ENCODE peak calls at places on chromosomes 5 and 9, in ten cellular contexts. One of them, this sample, is unnamed.

GRCh38 chr5:149422429-149423286 is 43.6 kb upstream of the IL17B start:
- DNase-seq in ovary: peak; percentile 96
- DNase-seq in HepG2: peak; percentile 74
- DNase-seq in astrocyte of the cerebellum: no peak
- DNase-seq in HFF-Myc: no peak
- DNase-seq in tibial nerve: no peak
- DNase-seq in upper lobe of left lung: peak; percentile 45
- DNase-seq in thyroid gland: no peak
- DNase-seq in OCI-LY7: no peak
- DNase-seq in lung: peak; percentile 42
- DNase-seq in this sample: peak; percentile 81

GRCh38 chr9:16205455-16205854 is 652.6 kb downstream of the CCDC171 start:
- DNase-seq in ovary: no peak
- DNase-seq in HepG2: no peak
- DNase-seq in astrocyte of the cerebellum: no peak
- DNase-seq in HFF-Myc: no peak
- DNase-seq in tibial nerve: no peak
- DNase-seq in upper lobe of left lung: no peak
- DNase-seq in thyroid gland: no peak
- DNase-seq in OCI-LY7: no peak
- DNase-seq in lung: no peak
- DNase-seq in this sample: no peak

GRCh38 chr5:51159164-51159563 is 224.1 kb upstream of the ISL1 start:
- DNase-seq in ovary: no peak
- DNase-seq in HepG2: no peak
- DNase-seq in astrocyte of the cerebellum: no peak
- DNase-seq in HFF-Myc: no peak
- DNase-seq in tibial nerve: no peak
- DNase-seq in upper lobe of left lung: no peak
- DNase-seq in thyroid gland: no peak
- DNase-seq in OCI-LY7: no peak
- DNase-seq in lung: no peak
- DNase-seq in this sample: no peak

GRCh38 chr9:107751522-107752235 is 262.1 kb upstream of the KLF4 start:
- DNase-seq in ovary: no peak
- DNase-seq in HepG2: peak; percentile 72
- DNase-seq in astrocyte of the cerebellum: no peak
- DNase-seq in HFF-Myc: no peak
- DNase-seq in tibial nerve: peak; percentile 44
- DNase-seq in upper lobe of left lung: no peak
- DNase-seq in thyroid gland: no peak
- DNase-seq in OCI-LY7: no peak
- DNase-seq in lung: no peak
- DNase-seq in this sample: no peak

GRCh38 chr9:72187296-72187695 is 38.1 kb downstream of the GDA start:
- DNase-seq in ovary: no peak
- DNase-seq in HepG2: no peak
- DNase-seq in astrocyte of the cerebellum: no peak
- DNase-seq in HFF-Myc: no peak
- DNase-seq in tibial nerve: no peak
- DNase-seq in upper lobe of left lung: no peak
- DNase-seq in thyroid gland: no peak
- DNase-seq in OCI-LY7: no peak
- DNase-seq in lung: no peak
- DNase-seq in this sample: no peak

GRCh38 chr5:151924564-151925395 is at the start of gene GLRA1:
- DNase-seq in ovary: peak; percentile 25
- DNase-seq in HepG2: peak; percentile 24
- DNase-seq in astrocyte of the cerebellum: peak; percentile 34
- DNase-seq in HFF-Myc: peak; percentile 20
- DNase-seq in tibial nerve: peak; percentile 31
- DNase-seq in upper lobe of left lung: peak; percentile 22
- DNase-seq in thyroid gland: peak; percentile 47
- DNase-seq in OCI-LY7: peak; percentile 37
- DNase-seq in lung: peak; percentile 36
- DNase-seq in this sample: no peak

GRCh38 chr9:78073722-78074121 is 42.1 kb upstream of the GNAQ start:
- DNase-seq in ovary: no peak
- DNase-seq in HepG2: no peak
- DNase-seq in astrocyte of the cerebellum: no peak
- DNase-seq in HFF-Myc: no peak
- DNase-seq in tibial nerve: no peak
- DNase-seq in upper lobe of left lung: no peak
- DNase-seq in thyroid gland: no peak
- DNase-seq in OCI-LY7: no peak
- DNase-seq in lung: no peak
- DNase-seq in this sample: no peak

GRCh38 chr9:38641985-38642864 is 21.8 kb upstream of the ANKRD18A start:
- DNase-seq in ovary: no peak
- DNase-seq in HepG2: peak; percentile 17
- DNase-seq in astrocyte of the cerebellum: peak; percentile 53
- DNase-seq in HFF-Myc: no peak
- DNase-seq in tibial nerve: no peak
- DNase-seq in upper lobe of left lung: no peak
- DNase-seq in thyroid gland: peak; percentile 37
- DNase-seq in OCI-LY7: no peak
- DNase-seq in lung: no peak
- DNase-seq in this sample: no peak

GRCh38 chr9:106634183-106634582 is 228.8 kb upstream of the ZNF462 start:
- DNase-seq in ovary: no peak
- DNase-seq in HepG2: no peak
- DNase-seq in astrocyte of the cerebellum: no peak
- DNase-seq in HFF-Myc: no peak
- DNase-seq in tibial nerve: no peak
- DNase-seq in upper lobe of left lung: no peak
- DNase-seq in thyroid gland: no peak
- DNase-seq in OCI-LY7: no peak
- DNase-seq in lung: no peak
- DNase-seq in this sample: no peak

GRCh38 chr9:8660383-8660782 is 860.8 kb upstream of the DMAC1 start:
- DNase-seq in ovary: peak; percentile 66
- DNase-seq in HepG2: no peak
- DNase-seq in astrocyte of the cerebellum: peak; percentile 89
- DNase-seq in HFF-Myc: no peak
- DNase-seq in tibial nerve: peak; percentile 88
- DNase-seq in upper lobe of left lung: peak; percentile 29
- DNase-seq in thyroid gland: peak; percentile 52
- DNase-seq in OCI-LY7: no peak
- DNase-seq in lung: no peak
- DNase-seq in this sample: no peak

GRCh38 chr5:79974896-79975295 is 16.2 kb downstream of the MTX3 start:
- DNase-seq in ovary: no peak
- DNase-seq in HepG2: no peak
- DNase-seq in astrocyte of the cerebellum: peak; percentile 11
- DNase-seq in HFF-Myc: no peak
- DNase-seq in tibial nerve: no peak
- DNase-seq in upper lobe of left lung: no peak
- DNase-seq in thyroid gland: no peak
- DNase-seq in OCI-LY7: no peak
- DNase-seq in lung: no peak
- DNase-seq in this sample: no peak

GRCh38 chr5:55547792-55548191 is 13.0 kb upstream of the PLPP1 start:
- DNase-seq in ovary: no peak
- DNase-seq in HepG2: peak; percentile 76
- DNase-seq in astrocyte of the cerebellum: no peak
- DNase-seq in HFF-Myc: no peak
- DNase-seq in tibial nerve: no peak
- DNase-seq in upper lobe of left lung: no peak
- DNase-seq in thyroid gland: no peak
- DNase-seq in OCI-LY7: no peak
- DNase-seq in lung: no peak
- DNase-seq in this sample: no peak

GRCh38 chr5:9692576-9692975 is 62.4 kb upstream of the TAS2R1 start:
- DNase-seq in ovary: no peak
- DNase-seq in HepG2: no peak
- DNase-seq in astrocyte of the cerebellum: no peak
- DNase-seq in HFF-Myc: no peak
- DNase-seq in tibial nerve: no peak
- DNase-seq in upper lobe of left lung: no peak
- DNase-seq in thyroid gland: no peak
- DNase-seq in OCI-LY7: no peak
- DNase-seq in lung: no peak
- DNase-seq in this sample: no peak

GRCh38 chr5:177494356-177495195 is 2.8 kb downstream of the PDLIM7 start:
- DNase-seq in ovary: peak; percentile 65
- DNase-seq in HepG2: peak; percentile 47
- DNase-seq in astrocyte of the cerebellum: peak; percentile 73
- DNase-seq in HFF-Myc: peak; percentile 65
- DNase-seq in tibial nerve: peak; percentile 33
- DNase-seq in upper lobe of left lung: peak; percentile 75
- DNase-seq in thyroid gland: peak; percentile 30
- DNase-seq in OCI-LY7: peak; percentile 57
- DNase-seq in lung: peak; percentile 65
- DNase-seq in this sample: no peak
- TF ChIP-seq CTCF in ovary: no peak
- TF ChIP-seq CTCF in HepG2: peak; percentile 48
- TF ChIP-seq CTCF in astrocyte of the cerebellum: peak; percentile 48
- TF ChIP-seq CTCF in HFF-Myc: peak; percentile 36
- TF ChIP-seq CTCF in tibial nerve: no peak
- TF ChIP-seq CTCF in upper lobe of left lung: no peak
- TF ChIP-seq CTCF in thyroid gland: no peak
- TF ChIP-seq CTCF in OCI-LY7: peak; percentile 56
- TF ChIP-seq CTCF in lung: no peak
- TF ChIP-seq CTCF in this sample: peak; percentile 23

DNA sequence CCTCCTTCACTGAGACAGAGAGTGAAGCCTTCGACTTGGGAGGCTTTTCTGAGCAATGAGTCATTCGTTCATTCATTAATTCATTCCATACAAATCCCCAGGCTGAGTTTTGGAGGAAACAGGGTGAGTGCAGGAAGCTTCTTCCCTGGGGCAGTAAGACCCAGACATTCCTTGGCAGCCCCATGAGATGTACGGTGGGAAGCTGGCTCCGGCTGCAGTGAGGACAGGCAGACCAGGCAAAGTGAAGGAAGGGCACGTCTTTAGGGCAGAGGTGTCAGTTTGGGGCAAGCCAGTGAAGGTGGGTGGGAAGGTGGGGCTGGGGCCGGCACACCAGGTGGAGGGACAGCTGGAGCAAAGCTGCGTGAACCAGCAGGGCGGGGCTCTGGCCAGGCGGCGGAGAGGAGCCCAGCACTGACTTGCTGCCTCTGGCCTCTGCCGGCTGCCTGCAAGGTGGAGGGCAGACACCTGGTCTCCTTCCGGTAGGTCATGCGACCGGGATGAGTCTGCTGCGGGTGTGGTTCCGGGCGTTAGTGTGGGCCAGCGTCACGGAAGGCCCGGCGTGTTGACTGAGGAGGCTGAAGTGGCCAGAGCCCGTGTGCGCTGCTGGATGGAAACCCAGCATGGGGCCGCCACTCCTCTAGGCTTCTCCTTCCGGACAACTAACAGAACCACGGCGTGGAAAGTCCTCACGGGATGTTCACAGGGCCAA is 16.6 kb downstream of the OLFM1 start:
- DNase-seq in ovary: no peak
- DNase-seq in HepG2: no peak
- DNase-seq in astrocyte of the cerebellum: no peak
- DNase-seq in HFF-Myc: no peak
- DNase-seq in tibial nerve: no peak
- DNase-seq in upper lobe of left lung: no peak
- DNase-seq in thyroid gland: no peak
- DNase-seq in OCI-LY7: no peak
- DNase-seq in lung: no peak
- DNase-seq in this sample: no peak
- TF ChIP-seq CTCF in ovary: no peak
- TF ChIP-seq CTCF in HepG2: no peak
- TF ChIP-seq CTCF in astrocyte of the cerebellum: no peak
- TF ChIP-seq CTCF in HFF-Myc: no peak
- TF ChIP-seq CTCF in tibial nerve: no peak
- TF ChIP-seq CTCF in upper lobe of left lung: no peak
- TF ChIP-seq CTCF in thyroid gland: no peak
- TF ChIP-seq CTCF in OCI-LY7: no peak
- TF ChIP-seq CTCF in lung: no peak
- TF ChIP-seq CTCF in this sample: no peak

GRCh38 chr5:14667290-14667689 is 2.8 kb downstream of the OTULIN start:
- DNase-seq in ovary: no peak
- DNase-seq in HepG2: no peak
- DNase-seq in astrocyte of the cerebellum: no peak
- DNase-seq in HFF-Myc: no peak
- DNase-seq in tibial nerve: no peak
- DNase-seq in upper lobe of left lung: no peak
- DNase-seq in thyroid gland: no peak
- DNase-seq in OCI-LY7: no peak
- DNase-seq in lung: no peak
- DNase-seq in this sample: no peak

GRCh38 chr5:14667770-14668169 is 3.3 kb downstream of the OTULIN start:
- DNase-seq in ovary: no peak
- DNase-seq in HepG2: no peak
- DNase-seq in astrocyte of the cerebellum: no peak
- DNase-seq in HFF-Myc: no peak
- DNase-seq in tibial nerve: no peak
- DNase-seq in upper lobe of left lung: no peak
- DNase-seq in thyroid gland: no peak
- DNase-seq in OCI-LY7: no peak
- DNase-seq in lung: no peak
- DNase-seq in this sample: no peak

GRCh38 chr5:14664270-14665109 is at the start of gene OTULIN:
- DNase-seq in ovary: peak; percentile 91
- DNase-seq in HepG2: peak; percentile 79
- DNase-seq in astrocyte of the cerebellum: no peak
- DNase-seq in HFF-Myc: peak; percentile 47
- DNase-seq in tibial nerve: peak; percentile 72
- DNase-seq in upper lobe of left lung: peak; percentile 93
- DNase-seq in thyroid gland: peak; percentile 89
- DNase-seq in OCI-LY7: peak; percentile 94
- DNase-seq in lung: peak; percentile 91
- DNase-seq in this sample: peak; percentile 81

GRCh38 chr5:14665110-14665822 is 748 bp downstream of the OTULIN start:
- DNase-seq in ovary: peak; percentile 16
- DNase-seq in HepG2: peak; percentile 70
- DNase-seq in astrocyte of the cerebellum: no peak
- DNase-seq in HFF-Myc: no peak
- DNase-seq in tibial nerve: no peak
- DNase-seq in upper lobe of left lung: peak; percentile 66
- DNase-seq in thyroid gland: peak; percentile 38
- DNase-seq in OCI-LY7: peak; percentile 54
- DNase-seq in lung: no peak
- DNase-seq in this sample: no peak

GRCh38 chr5:14665949-14666741 is 1.6 kb downstream of the OTULIN start:
- DNase-seq in ovary: no peak
- DNase-seq in HepG2: peak; percentile 41
- DNase-seq in astrocyte of the cerebellum: no peak
- DNase-seq in HFF-Myc: no peak
- DNase-seq in tibial nerve: no peak
- DNase-seq in upper lobe of left lung: peak; percentile 49
- DNase-seq in thyroid gland: no peak
- DNase-seq in OCI-LY7: peak; percentile 87
- DNase-seq in lung: no peak
- DNase-seq in this sample: no peak
- TF ChIP-seq CTCF in ovary: no peak
- TF ChIP-seq CTCF in HepG2: no peak
- TF ChIP-seq CTCF in astrocyte of the cerebellum: peak; percentile 20
- TF ChIP-seq CTCF in HFF-Myc: peak; percentile 2
- TF ChIP-seq CTCF in tibial nerve: no peak
- TF ChIP-seq CTCF in upper lobe of left lung: no peak
- TF ChIP-seq CTCF in thyroid gland: no peak
- TF ChIP-seq CTCF in OCI-LY7: peak; percentile 39
- TF ChIP-seq CTCF in lung: no peak
- TF ChIP-seq CTCF in this sample: no peak

DNA sequence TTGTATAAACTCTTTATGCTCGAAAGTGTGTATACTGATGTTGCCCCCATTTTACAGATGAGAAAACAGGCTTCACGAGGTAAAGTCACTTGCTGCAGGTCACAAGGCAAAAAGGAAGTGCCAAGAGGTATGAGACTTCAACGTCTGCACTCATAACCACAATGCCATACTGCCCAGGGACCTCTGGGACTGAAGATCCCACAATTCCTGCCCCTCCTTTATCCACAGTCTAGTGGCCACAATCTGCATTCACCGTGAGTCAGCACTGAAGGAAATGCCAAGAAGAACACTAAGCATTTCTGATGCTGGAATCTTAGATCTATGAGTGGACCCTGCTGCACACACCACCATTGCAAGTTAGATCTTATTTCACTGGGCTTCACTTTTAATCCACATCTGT is 37.3 kb downstream of the MED27 start:
- DNase-seq in ovary: no peak
- DNase-seq in HepG2: no peak
- DNase-seq in astrocyte of the cerebellum: peak; percentile 83
- DNase-seq in HFF-Myc: peak; percentile 92
- DNase-seq in tibial nerve: no peak
- DNase-seq in upper lobe of left lung: no peak
- DNase-seq in thyroid gland: no peak
- DNase-seq in OCI-LY7: no peak
- DNase-seq in lung: no peak
- DNase-seq in this sample: no peak
- TF ChIP-seq CTCF in ovary: no peak
- TF ChIP-seq CTCF in HepG2: no peak
- TF ChIP-seq CTCF in astrocyte of the cerebellum: no peak
- TF ChIP-seq CTCF in HFF-Myc: no peak
- TF ChIP-seq CTCF in tibial nerve: no peak
- TF ChIP-seq CTCF in upper lobe of left lung: no peak
- TF ChIP-seq CTCF in thyroid gland: no peak
- TF ChIP-seq CTCF in OCI-LY7: no peak
- TF ChIP-seq CTCF in lung: no peak
- TF ChIP-seq CTCF in this sample: no peak